ENCODE peak calls at places on chromosomes 2 and 18, in six cellular contexts. C is HFF-Myc, T is astrocyte of the cerebellum, U is AG10803, I is IMR-90, W is mucosa of descending colon. D is an unnamed sample.

GRCh38 chr2:188278388-188279092 is 13.1 kb upstream of the GULP1 start:
- DNase-seq in T (no peak), U (no peak), W (no peak), I (no peak), C (no peak), D (no peak)

GRCh38 chr2:107735206-107735605 is 91.5 kb upstream of the RGPD4 start:
- DNase-seq in C (no peak), T (no peak), W (no peak), U (peak), I (no peak), D (no peak)

GRCh38 chr2:172829229-172829628 is 93.6 kb downstream of the RAPGEF4 start:
- DNase-seq in T (peak), I (peak), C (no peak), W (no peak), U (peak), D (peak)

GRCh38 chr18:50079571-50080295 is 115.2 kb downstream of the MYO5B start:
- DNase-seq in U (no peak), C (no peak), W (no peak), I (no peak), T (no peak), D (no peak)

GRCh38 chr2:241156997-241157441 is 6.8 kb downstream of the PPP1R7 start:
- DNase-seq in W (no peak), I (no peak), T (no peak), C (no peak), U (no peak), D (no peak)

GRCh38 chr2:241799522-241800197 is 9.3 kb upstream of the NEU4 start:
- DNase-seq in U (no peak), T (no peak), C (no peak), W (no peak), I (no peak), D (no peak)

GRCh38 chr2:144459937-144460336 is 60.0 kb downstream of the ZEB2 start:
- DNase-seq in T (no peak), I (peak), W (no peak), C (no peak), U (peak), D (peak)

GRCh38 chr2:119428488-119429224 is 3.0 kb upstream of the TMEM37 start:
- DNase-seq in I (no peak), W (peak), U (no peak), C (no peak), T (no peak), D (no peak)

GRCh38 chr2:161681043-161681442 is 56.8 kb downstream of the SLC4A10 start:
- DNase-seq in W (no peak), C (peak), U (peak), T (peak), I (no peak), D (peak)

GRCh38 chr2:237498341-237498740 is 11.3 kb downstream of the MLPH start:
- DNase-seq in U (peak), W (no peak), T (no peak), I (no peak), C (no peak), D (peak)

GRCh38 chr18:68779169-68779568 is 18.7 kb upstream of the CCDC102B start:
- DNase-seq in C (no peak), U (peak), W (no peak), T (no peak), I (peak), D (peak)

GRCh38 chr18:13660510-13660909 is 65.8 kb downstream of the FAM210A start:
- DNase-seq in I (no peak), W (no peak), U (peak), C (no peak), T (no peak), D (peak)

GRCh38 chr2:132620115-132620514 is 49.9 kb downstream of the LYPD1 start:
- DNase-seq in U (peak), W (no peak), T (no peak), C (no peak), I (peak), D (peak)

GRCh38 chr2:189142893-189143759 is 36.4 kb downstream of the COL5A2 start:
- DNase-seq in W (peak), T (no peak), I (peak), U (peak), C (no peak), D (peak)

GRCh38 chr18:76384114-76384790 is 110.8 kb downstream of the ZNF516 start:
- DNase-seq in W (no peak), C (no peak), I (no peak), T (no peak), U (no peak), D (no peak)

GRCh38 chr2:155377931-155378444 is 679.5 kb downstream of the KCNJ3 start:
- DNase-seq in W (no peak), U (peak), I (no peak), C (no peak), T (no peak), D (peak)

GRCh38 chr18:79796531-79797390 is 977 bp upstream of the KCNG2 start:
- DNase-seq in C (no peak), I (no peak), T (no peak), W (no peak), U (peak), D (peak)

GRCh38 chr2:157838442-157839161 is 37.5 kb downstream of the ACVR1 start:
- DNase-seq in C (peak), U (peak), T (no peak), W (peak), I (peak), D (peak)

GRCh38 chr2:43127208-43127940 is 99.0 kb downstream of the ZFP36L2 start:
- DNase-seq in W (peak), U (peak), C (no peak), T (no peak), I (no peak), D (peak)

GRCh38 chr18:13502585-13502984 is 223.8 kb downstream of the FAM210A start:
- DNase-seq in T (no peak), I (no peak), W (no peak), U (no peak), C (no peak), D (no peak)

GRCh38 chr2:124683536-124684407 is 658.7 kb downstream of the CNTNAP5 start:
- DNase-seq in U (no peak), C (no peak), T (no peak), I (peak), W (no peak), D (no peak)

GRCh38 chr2:143730155-143730949 is 601.1 kb downstream of the ARHGAP15 start:
- DNase-seq in C (no peak), U (peak), W (no peak), I (peak), T (no peak), D (peak)

GRCh38 chr18:58496937-58497336 is 132.0 kb downstream of the ALPK2 start:
- DNase-seq in T (no peak), U (no peak), C (no peak), I (no peak), W (no peak), D (peak)

GRCh38 chr18:58161659-58162058 is 117.6 kb downstream of the NEDD4L start:
- DNase-seq in T (no peak), W (peak), C (no peak), I (no peak), U (no peak), D (peak)

DNA sequence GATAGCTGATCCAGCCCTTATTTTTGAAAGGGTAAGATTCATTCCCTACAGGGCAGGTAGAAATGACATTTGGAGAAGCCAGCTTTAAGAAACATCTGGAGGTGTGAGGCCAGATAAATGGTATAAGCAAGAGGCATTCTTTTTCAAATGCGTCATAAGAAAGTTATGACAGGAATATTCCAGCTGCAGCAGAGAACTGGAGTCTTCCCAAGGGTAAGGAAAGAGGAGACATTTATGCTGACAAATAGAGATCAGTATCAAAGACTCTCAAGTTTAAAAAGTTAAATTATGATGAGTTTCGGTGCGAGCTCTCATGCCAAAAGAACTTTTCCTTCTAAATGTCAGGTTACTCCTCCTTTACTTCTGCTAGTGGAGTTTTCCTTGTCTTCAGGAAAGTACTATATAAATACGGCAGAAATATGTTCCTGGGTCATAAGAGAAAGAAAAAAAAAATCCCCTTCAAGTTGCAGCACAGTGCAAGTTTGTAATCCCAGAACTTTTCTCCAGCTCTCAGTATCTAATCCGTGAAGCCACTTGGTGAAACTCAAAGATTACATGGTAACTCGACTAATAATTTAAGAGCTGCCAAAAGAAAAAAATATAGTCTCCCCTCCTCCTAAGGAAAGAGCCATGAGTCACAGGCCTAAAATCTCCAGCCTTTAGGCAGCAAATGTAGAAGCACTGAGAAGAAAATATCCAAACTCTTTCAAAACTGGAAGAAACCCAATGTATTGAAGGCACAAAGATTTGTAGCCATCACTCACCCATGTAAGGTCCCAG is 428.1 kb downstream of the MEIS1 start:
- DNase-seq in C (no peak), U (peak), I (peak), T (no peak), W (no peak), D (peak)
- H3K4me3 ChIP-seq in C (no peak), U (no peak), I (peak), T (no peak), W (no peak), D (no peak)

GRCh38 chr2:230925879-230926765 is 1.1 kb upstream of the GPR55 start:
- DNase-seq in C (no peak), W (no peak), U (no peak), T (no peak), I (no peak), D (no peak)
- TF ChIP-seq CTCF in C (no peak), W (no peak), U (no peak), T (no peak), I (no peak), D (no peak)

GRCh38 chr2:54671875-54672586 is 51.4 kb upstream of the EML6 start:
- DNase-seq in W (no peak), I (peak), T (no peak), C (no peak), U (peak), D (peak)

GRCh38 chr2:54671010-54671409 is 52.5 kb upstream of the EML6 start:
- DNase-seq in W (no peak), U (no peak), I (no peak), C (no peak), T (no peak), D (no peak)

GRCh38 chr2:54670485-54671009 is 52.9 kb upstream of the EML6 start:
- DNase-seq in T (no peak), W (no peak), I (no peak), U (no peak), C (no peak), D (no peak)

GRCh38 chr2:54673501-54673998 is 49.9 kb upstream of the EML6 start:
- DNase-seq in U (peak), T (no peak), I (no peak), W (peak), C (no peak), D (peak)

DNA sequence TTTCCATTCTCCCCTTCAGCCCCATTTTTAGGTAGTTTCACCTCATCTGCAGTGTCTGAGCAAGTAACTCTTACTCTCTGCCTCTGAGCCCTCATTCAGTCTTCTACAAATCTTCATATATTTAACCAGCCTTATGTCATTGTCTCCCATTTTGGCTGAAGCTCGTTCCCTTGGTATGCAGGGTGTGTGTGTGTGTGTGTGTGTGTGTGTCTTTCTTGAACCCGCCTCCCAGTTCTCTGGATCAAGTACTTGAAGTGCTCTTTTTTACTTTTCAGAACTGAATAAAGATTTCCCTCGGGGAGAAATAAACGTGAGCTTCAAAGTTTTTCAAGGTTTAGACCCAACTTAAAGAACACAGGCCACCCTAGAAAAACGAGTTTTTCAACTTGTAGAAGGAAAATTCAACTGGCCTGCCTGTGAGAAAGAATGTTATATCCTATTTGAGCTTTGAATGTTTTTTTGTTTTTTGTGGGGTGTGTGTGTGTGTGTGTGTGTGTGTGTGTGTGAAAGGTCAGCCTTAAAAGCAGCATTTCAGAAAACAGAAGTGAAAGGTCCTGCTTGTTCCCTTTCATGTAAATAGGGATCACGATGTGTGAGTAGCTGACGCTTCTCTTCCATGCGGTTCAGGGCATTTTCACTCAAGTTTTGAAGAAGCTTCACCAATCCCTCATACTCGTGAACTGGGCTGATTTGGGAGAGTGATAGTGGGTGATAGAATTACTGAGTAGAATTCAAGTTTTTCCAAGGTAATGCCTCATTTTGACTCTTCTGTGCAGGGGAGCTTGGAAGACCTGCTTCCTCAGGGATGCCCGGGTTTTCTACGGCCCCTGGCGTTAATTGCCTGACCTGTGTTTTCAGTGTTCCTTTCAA is 50.6 kb upstream of the EML6 start:
- DNase-seq in T (no peak), I (no peak), C (no peak), U (peak), W (peak), D (peak)
- H3K4me3 ChIP-seq in T (no peak), I (no peak), C (no peak), U (no peak), W (no peak), D (no peak)

DNA sequence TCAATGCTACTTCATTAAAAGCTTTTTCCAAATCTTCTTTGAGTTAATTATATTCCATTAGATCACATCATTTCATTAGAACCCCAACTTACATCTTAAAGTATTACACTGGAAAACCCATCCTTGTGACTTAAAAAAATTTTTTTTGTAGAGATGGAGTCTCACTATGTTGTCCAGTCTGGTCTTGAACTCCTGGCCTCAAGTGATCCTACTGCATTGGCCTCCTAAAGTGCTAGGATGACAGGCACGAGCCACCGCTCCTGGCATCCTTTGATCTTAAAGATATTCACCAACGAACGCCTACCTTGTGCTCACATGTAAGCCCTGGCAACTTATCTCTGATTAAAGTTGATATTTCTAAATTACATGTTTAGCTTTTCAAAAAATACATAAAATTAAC is 6.7 kb downstream of the LAPTM4A start:
- DNase-seq in I (no peak), U (no peak), C (no peak), T (no peak), W (no peak), D (no peak)
- TF ChIP-seq CTCF in I (no peak), U (no peak), C (no peak), T (no peak), W (no peak), D (no peak)

GRCh38 chr2:153478289-153479261 is at the start of gene RPRM:
- DNase-seq in U (peak), W (peak), I (peak), C (no peak), T (peak), D (peak)

GRCh38 chr2:153479527-153479926 is 965 bp upstream of the RPRM start:
- DNase-seq in C (no peak), U (no peak), W (no peak), I (no peak), T (no peak), D (peak)

GRCh38 chr2:153477096-153477555 is 1.4 kb downstream of the RPRM start:
- DNase-seq in I (no peak), T (no peak), U (no peak), W (no peak), C (no peak), D (no peak)

GRCh38 chr2:153476491-153477095 is 2.0 kb downstream of the RPRM start:
- DNase-seq in W (no peak), U (no peak), I (no peak), C (no peak), T (no peak), D (no peak)

GRCh38 chr2:153477641-153478288 is 797 bp downstream of the RPRM start:
- DNase-seq in W (peak), T (no peak), U (no peak), I (no peak), C (no peak), D (no peak)
- H3K4me3 ChIP-seq in W (no peak), T (peak), U (peak), I (no peak), C (no peak), D (no peak)

GRCh38 chr2:218097975-218098374 is 27.9 kb upstream of the CXCR2 start:
- DNase-seq in W (no peak), C (no peak), I (no peak), T (no peak), U (no peak), D (no peak)

GRCh38 chr2:218095853-218096252 is 26.8 kb downstream of the RUFY4 start:
- DNase-seq in T (no peak), C (no peak), U (no peak), I (no peak), W (no peak), D (no peak)

GRCh38 chr2:218091743-218092142 is 22.7 kb downstream of the RUFY4 start:
- DNase-seq in U (no peak), W (no peak), T (no peak), C (no peak), I (no peak), D (no peak)

GRCh38 chr2:218093879-218094278 is 24.8 kb downstream of the RUFY4 start:
- DNase-seq in C (no peak), T (no peak), I (no peak), U (no peak), W (no peak), D (no peak)
- TF ChIP-seq CTCF in C (peak), T (no peak), I (no peak), U (no peak), W (no peak), D (peak)

GRCh38 chr2:214471382-214471781 is 60.5 kb downstream of the VWC2L start:
- DNase-seq in T (no peak), C (no peak), W (no peak), I (no peak), U (no peak), D (no peak)
- H3K4me3 ChIP-seq in T (no peak), C (no peak), W (no peak), I (no peak), U (no peak), D (no peak)

DNA sequence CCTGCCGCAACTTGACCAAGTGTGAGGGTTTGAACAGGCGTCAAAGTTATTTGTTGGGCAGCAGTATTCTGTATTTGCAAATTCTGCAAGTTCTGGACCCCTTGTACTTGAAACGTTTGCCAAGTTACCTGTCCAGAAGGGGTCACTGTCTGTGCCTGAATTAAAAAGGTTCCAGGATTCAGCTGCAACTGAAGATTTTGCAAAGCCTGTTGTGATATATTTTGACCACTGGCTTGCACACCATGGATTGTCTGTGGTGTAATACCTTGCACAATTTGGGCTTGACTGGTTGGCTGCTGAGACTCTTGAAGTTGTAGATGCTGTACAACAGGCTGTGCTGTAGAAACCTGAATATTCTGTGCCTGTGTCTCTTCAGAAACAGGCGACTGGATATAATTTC is 10.2 kb downstream of the SP3 start:
- DNase-seq in U (no peak), T (no peak), C (no peak), I (no peak), W (no peak), D (no peak)
- TF ChIP-seq CTCF in U (no peak), T (no peak), C (no peak), I (no peak), W (no peak), D (peak)

DNA sequence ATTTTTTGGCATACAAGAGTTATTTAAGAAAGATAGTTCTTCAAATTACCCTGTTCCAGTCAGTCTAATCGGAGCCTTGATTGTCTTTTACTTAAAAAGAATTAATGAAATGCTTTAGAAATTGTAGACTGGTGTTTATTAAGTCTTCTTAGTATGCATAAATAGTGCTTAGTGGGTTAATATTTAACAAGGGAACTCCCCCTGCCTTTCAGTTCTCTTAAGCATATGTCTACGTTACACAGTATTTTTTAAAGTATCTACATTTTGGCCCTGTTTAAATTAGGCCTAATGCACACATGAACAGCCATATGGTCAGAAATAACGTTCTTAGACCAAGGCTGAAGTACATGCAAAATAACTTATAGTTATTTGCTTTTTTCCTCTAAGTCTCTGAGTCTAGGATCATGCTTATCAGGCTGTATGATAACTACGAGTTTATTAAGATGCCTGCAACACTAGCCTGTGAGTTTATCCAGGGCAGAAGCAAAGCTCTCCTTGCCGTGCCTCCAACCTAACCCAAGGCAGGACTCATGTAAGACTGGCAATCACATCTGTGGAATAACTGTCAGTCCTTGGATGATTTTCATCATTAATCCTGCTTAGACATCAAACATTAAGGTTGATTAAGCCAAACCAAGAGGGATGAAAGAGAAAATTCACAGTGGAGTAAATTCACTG is 6.7 kb downstream of the BCL2 start:
- DNase-seq in W (no peak), T (no peak), I (no peak), U (no peak), C (no peak), D (no peak)
- H3K4me3 ChIP-seq in W (no peak), T (no peak), I (no peak), U (no peak), C (no peak), D (no peak)

D was measured in fibroblast of mammary gland.